ENCODE peak calls at places on chromosome 19, in ten cellular contexts. M, H, O, F, Z, X, V, Q, D and N are unnamed samples.

GRCh38 chr19:53980553-53981407 is 10.7 kb upstream of the CACNG6 start:
- DNase-seq in M (no peak), H (no peak), O (peak; percentile 64), F (peak; percentile 4), Z (peak; percentile 96), X (no peak), V (peak; percentile 94), Q (no peak), D (no peak), N (no peak)

GRCh38 chr19:4504874-4505569 is 13.3 kb downstream of the PLIN4 start:
- DNase-seq in M (no peak), H (no peak), O (no peak), F (no peak), Z (no peak), X (no peak), V (no peak), Q (no peak), D (no peak), N (no peak)

GRCh38 chr19:13499682-13500081 is 6.6 kb downstream of the CACNA1A start:
- DNase-seq in M (no peak), H (no peak), O (no peak), F (no peak), Z (no peak), X (no peak), V (no peak), Q (no peak), D (no peak), N (no peak)

GRCh38 chr19:2326699-2327360 is 1.6 kb downstream of the LSM7 start:
- DNase-seq in M (no peak), H (no peak), O (no peak), F (no peak), Z (no peak), X (no peak), V (no peak), Q (no peak), D (no peak), N (no peak)

GRCh38 chr19:31058676-31059075 is 290.6 kb downstream of the TSHZ3 start:
- DNase-seq in M (no peak), H (no peak), O (no peak), F (no peak), Z (no peak), X (no peak), V (no peak), Q (no peak), D (no peak), N (no peak)

GRCh38 chr19:12946092-12946845 is 607 bp downstream of the RAD23A start:
- DNase-seq in M (peak; percentile 88), H (peak; percentile 69), O (no peak), F (peak; percentile 81), Z (no peak), X (peak; percentile 94), V (peak; percentile 87), Q (peak; percentile 84), D (peak; percentile 75), N (peak; percentile 59)

GRCh38 chr19:14961956-14962685 is 17.5 kb downstream of the SLC1A6 start:
- DNase-seq in M (no peak), H (no peak), O (no peak), F (no peak), Z (no peak), X (no peak), V (no peak), Q (no peak), D (no peak), N (no peak)

GRCh38 chr19:45547965-45548609 is 36.5 kb downstream of the OPA3 start:
- DNase-seq in M (no peak), H (no peak), O (no peak), F (peak; percentile 41), Z (peak; percentile 91), X (no peak), V (peak; percentile 29), Q (no peak), D (no peak), N (peak; percentile 86)

GRCh38 chr19:56806639-56807038 is 33.9 kb downstream of the PEG3 start:
- DNase-seq in M (no peak), H (no peak), O (no peak), F (no peak), Z (no peak), X (no peak), V (no peak), Q (no peak), D (no peak), N (no peak)

GRCh38 chr19:13935765-13936486 is 2.3 kb downstream of the PODNL1 start:
- DNase-seq in M (no peak), H (no peak), O (no peak), F (no peak), Z (no peak), X (no peak), V (peak; percentile 40), Q (no peak), D (no peak), N (no peak)

GRCh38 chr19:51410950-51411748 is 6.3 kb downstream of the SIGLEC10 start:
- DNase-seq in M (no peak), H (no peak), O (no peak), F (no peak), Z (no peak), X (no peak), V (no peak), Q (no peak), D (no peak), N (no peak)

GRCh38 chr19:14871619-14872230 is 14.2 kb downstream of the OR7A17 start:
- DNase-seq in M (no peak), H (no peak), O (no peak), F (peak; percentile 38), Z (peak; percentile 7), X (no peak), V (peak; percentile 39), Q (no peak), D (no peak), N (no peak)

GRCh38 chr19:41307954-41308449 is 2.0 kb upstream of the CCDC97 start:
- DNase-seq in M (no peak), H (no peak), O (no peak), F (no peak), Z (no peak), X (no peak), V (no peak), Q (peak; percentile 43), D (no peak), N (no peak)

GRCh38 chr19:38252385-38252784 is 3.8 kb downstream of the PPP1R14A start:
- DNase-seq in M (no peak), H (no peak), O (no peak), F (no peak), Z (no peak), X (no peak), V (no peak), Q (no peak), D (no peak), N (no peak)

GRCh38 chr19:38252935-38253691 is 3.1 kb downstream of the PPP1R14A start:
- DNase-seq in M (peak; percentile 94), H (peak; percentile 65), O (peak; percentile 95), F (peak; percentile 17), Z (no peak), X (peak; percentile 72), V (no peak), Q (peak; percentile 85), D (no peak), N (no peak)

GRCh38 chr19:38250821-38251563 is 5.2 kb downstream of the PPP1R14A start:
- DNase-seq in M (peak; percentile 93), H (peak; percentile 91), O (peak; percentile 85), F (peak; percentile 74), Z (no peak), X (peak; percentile 86), V (peak; percentile 73), Q (peak; percentile 88), D (no peak), N (no peak)

GRCh38 chr19:38250428-38250820 is 5.8 kb downstream of the PPP1R14A start:
- DNase-seq in M (no peak), H (no peak), O (no peak), F (no peak), Z (no peak), X (no peak), V (no peak), Q (no peak), D (no peak), N (no peak)

GRCh38 chr19:38251564-38252051 is 4.6 kb downstream of the PPP1R14A start:
- DNase-seq in M (peak; percentile 94), H (peak; percentile 88), O (no peak), F (peak; percentile 41), Z (no peak), X (no peak), V (peak; percentile 53), Q (peak; percentile 80), D (no peak), N (no peak)
- H3K4me3 ChIP-seq in M (peak overlapping the region; percentile 79), H (peak overlapping the region; percentile 72), O (peak overlapping the region; percentile 78), F (no peak overlapping the region), Z (no peak overlapping the region), X (peak overlapping the region; percentile 47), V (no peak overlapping the region), Q (peak overlapping the region; percentile 39), D (peak overlapping the region; percentile 12), N (no peak overlapping the region)

DNA sequence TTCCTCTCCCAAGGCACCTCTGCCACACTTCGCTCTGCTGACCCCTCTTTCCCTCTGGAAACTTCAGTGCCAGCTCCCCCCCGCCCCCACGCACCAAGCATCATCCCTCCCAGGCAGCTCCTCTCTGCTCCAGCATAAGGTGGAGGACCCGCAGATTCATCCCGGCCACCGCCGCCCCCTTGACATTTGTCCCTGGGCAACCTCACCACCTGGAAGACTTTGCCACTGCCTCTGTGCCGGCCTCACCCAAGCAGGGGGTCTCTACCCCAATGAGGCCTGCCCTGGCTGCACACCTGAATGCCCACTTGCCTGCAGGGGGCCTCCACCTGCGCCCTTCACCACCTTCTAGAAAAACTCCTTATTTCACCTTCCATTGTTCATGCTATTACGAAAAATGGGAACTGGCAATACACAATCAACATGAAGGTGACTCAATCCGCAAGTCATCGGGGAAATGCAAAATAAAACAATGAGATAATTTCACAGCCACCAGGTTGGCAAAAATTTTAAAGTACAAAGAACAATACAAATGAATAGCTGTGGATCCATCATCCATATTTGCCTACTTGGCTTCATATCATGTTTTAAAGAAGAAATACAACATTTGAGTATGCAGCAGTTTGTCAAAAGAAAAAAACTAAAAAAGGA is 21.9 kb downstream of the CCNE1 start:
- DNase-seq in M (peak; percentile 20), H (no peak), O (no peak), F (no peak), Z (no peak), X (no peak), V (no peak), Q (no peak), D (no peak), N (no peak)
- H3K27ac ChIP-seq in M (no peak overlapping the region), H (no peak overlapping the region), O (no peak overlapping the region), F (no peak overlapping the region), Z (no peak overlapping the region), X (no peak overlapping the region), V (no peak overlapping the region), Q (no peak overlapping the region), D (no peak overlapping the region), N (no peak overlapping the region)

GRCh38 chr19:11373166-11373884 is 1.1 kb upstream of the SWSAP1 start:
- DNase-seq in M (no peak), H (no peak), O (peak; percentile 92), F (no peak), Z (no peak), X (no peak), V (peak; percentile 53), Q (no peak), D (no peak), N (no peak)
- H3K4me3 ChIP-seq in M (no peak overlapping the region), H (no peak overlapping the region), O (peak overlapping the region; percentile 76), F (no peak overlapping the region), Z (no peak overlapping the region), X (no peak overlapping the region), V (no peak overlapping the region), Q (no peak overlapping the region), D (no peak overlapping the region), N (no peak overlapping the region)

DNA sequence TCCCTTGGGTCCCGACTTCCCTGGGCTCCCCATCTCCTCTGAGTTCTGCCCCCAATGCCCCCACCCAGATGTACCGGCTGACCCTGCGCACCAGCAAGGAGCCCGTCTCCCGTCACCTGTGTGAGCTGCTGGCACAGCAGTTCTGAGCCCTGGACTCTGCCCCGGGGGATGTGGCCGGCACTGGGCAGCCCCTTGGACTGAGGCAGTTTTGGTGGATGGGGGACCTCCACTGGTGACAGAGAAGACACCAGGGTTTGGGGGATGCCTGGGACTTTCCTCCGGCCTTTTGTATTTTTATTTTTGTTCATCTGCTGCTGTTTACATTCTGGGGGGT is 6.5 kb downstream of the FUZ start:
- DNase-seq in M (no peak), H (no peak), O (no peak), F (no peak), Z (no peak), X (no peak), V (no peak), Q (no peak), D (no peak), N (no peak)
- H3K27ac ChIP-seq in M (no peak overlapping the region), H (peak overlapping the region; percentile 56), O (no peak overlapping the region), F (no peak overlapping the region), Z (no peak overlapping the region), X (no peak overlapping the region), V (no peak overlapping the region), Q (no peak overlapping the region), D (no peak overlapping the region), N (no peak overlapping the region)